ENCODE peak calls at places on chromosomes 12 and 14, in four cellular contexts. One of them, this sample, is unnamed.

GRCh38 chr12:93895096-93895460 is 217.9 kb downstream of the CRADD start:
- DNase-seq in astrocyte: no peak
- DNase-seq in fibroblast of lung: no peak
- DNase-seq in WTC11: no peak
- DNase-seq in this sample: no peak

GRCh38 chr12:85000766-85001165 is 35.3 kb downstream of the TSPAN19 start:
- DNase-seq in astrocyte: no peak
- DNase-seq in fibroblast of lung: no peak
- DNase-seq in WTC11: no peak
- DNase-seq in this sample: no peak

GRCh38 chr14:72662213-72662612 is 231.7 kb downstream of the DPF3 start:
- DNase-seq in astrocyte: no peak
- DNase-seq in fibroblast of lung: no peak
- DNase-seq in WTC11: no peak
- DNase-seq in this sample: no peak

GRCh38 chr14:52455291-52456088 is 96.8 kb downstream of the TXNDC16 start:
- DNase-seq in astrocyte: peak
- DNase-seq in fibroblast of lung: peak
- DNase-seq in WTC11: no peak
- DNase-seq in this sample: no peak

GRCh38 chr14:30608533-30609006 is 13.5 kb upstream of the SCFD1 start:
- DNase-seq in astrocyte: peak
- DNase-seq in fibroblast of lung: peak
- DNase-seq in WTC11: no peak
- DNase-seq in this sample: no peak

GRCh38 chr12:119802472-119802871 is 74.6 kb downstream of the CIT start:
- DNase-seq in astrocyte: peak
- DNase-seq in fibroblast of lung: peak
- DNase-seq in WTC11: no peak
- DNase-seq in this sample: no peak

GRCh38 chr14:88245321-88245720 is 77.7 kb downstream of the KCNK10 start:
- DNase-seq in astrocyte: no peak
- DNase-seq in fibroblast of lung: no peak
- DNase-seq in WTC11: no peak
- DNase-seq in this sample: peak

GRCh38 chr12:55925870-55926737 is 1.6 kb downstream of the PYM1 start:
- DNase-seq in astrocyte: no peak
- DNase-seq in fibroblast of lung: no peak
- DNase-seq in WTC11: no peak
- DNase-seq in this sample: no peak

GRCh38 chr12:12439636-12440035 is 82.8 kb downstream of the BORCS5 start:
- DNase-seq in astrocyte: peak
- DNase-seq in fibroblast of lung: peak
- DNase-seq in WTC11: no peak
- DNase-seq in this sample: no peak

GRCh38 chr14:72476657-72477499 is 417.0 kb downstream of the DPF3 start:
- DNase-seq in astrocyte: peak
- DNase-seq in fibroblast of lung: peak
- DNase-seq in WTC11: no peak
- DNase-seq in this sample: no peak

GRCh38 chr12:124663771-124664366 is 96.5 kb upstream of the NCOR2 start:
- DNase-seq in astrocyte: no peak
- DNase-seq in fibroblast of lung: peak
- DNase-seq in WTC11: no peak
- DNase-seq in this sample: no peak

GRCh38 chr12:119843100-119843499 is 34.0 kb downstream of the CIT start:
- DNase-seq in astrocyte: peak
- DNase-seq in fibroblast of lung: peak
- DNase-seq in WTC11: no peak
- DNase-seq in this sample: no peak

GRCh38 chr14:91835920-91836843 is 31.2 kb downstream of the TC2N start:
- DNase-seq in astrocyte: no peak
- DNase-seq in fibroblast of lung: no peak
- DNase-seq in WTC11: peak
- DNase-seq in this sample: peak

DNA sequence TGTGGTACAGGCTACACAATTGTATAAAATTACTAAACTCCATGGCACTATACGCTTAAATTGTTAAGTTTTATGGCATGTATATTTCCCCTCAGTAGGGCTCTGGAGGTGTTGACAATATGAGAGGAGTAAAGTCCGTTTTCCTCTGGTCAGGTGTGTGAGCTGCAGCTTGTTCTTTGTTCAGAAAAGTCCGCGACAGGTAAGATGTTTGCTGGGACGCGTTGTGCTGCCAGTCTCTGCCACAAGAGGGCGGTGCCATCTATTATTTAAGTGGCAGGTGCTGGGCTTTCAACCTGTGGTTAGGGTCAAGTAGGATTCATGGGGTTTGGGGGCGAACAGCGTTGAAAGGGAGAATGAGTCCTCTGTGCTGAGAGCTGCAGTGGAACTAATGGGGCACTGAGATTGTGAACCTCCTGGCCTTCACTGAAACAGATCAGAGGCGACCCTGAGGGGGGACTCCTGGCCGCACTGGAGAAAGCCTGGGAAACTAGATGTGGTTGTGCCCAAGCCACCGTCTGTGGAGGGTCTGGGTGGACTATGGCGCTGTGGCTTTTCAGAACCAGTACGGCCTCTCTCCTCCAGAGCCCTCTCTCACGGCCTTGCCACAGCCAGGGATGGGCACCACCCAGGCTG is 179.0 kb downstream of the SLC15A4 start:
- DNase-seq in astrocyte: no peak
- DNase-seq in fibroblast of lung: no peak
- DNase-seq in WTC11: peak
- DNase-seq in this sample: peak
- TF ChIP-seq CTCF in astrocyte: peak
- TF ChIP-seq CTCF in fibroblast of lung: no peak
- TF ChIP-seq CTCF in WTC11: peak
- TF ChIP-seq CTCF in this sample: peak

GRCh38 chr14:106564058-106564643 is 1037.8 kb downstream of the TMEM121 start:
- DNase-seq in astrocyte: no peak
- DNase-seq in fibroblast of lung: no peak
- DNase-seq in WTC11: no peak
- DNase-seq in this sample: no peak
- TF ChIP-seq CTCF in astrocyte: no peak
- TF ChIP-seq CTCF in fibroblast of lung: no peak
- TF ChIP-seq CTCF in WTC11: no peak
- TF ChIP-seq CTCF in this sample: no peak

GRCh38 chr14:32209471-32209870 is 6.4 kb upstream of the RNU6-8 start:
- DNase-seq in astrocyte: no peak
- DNase-seq in fibroblast of lung: no peak
- DNase-seq in WTC11: no peak
- DNase-seq in this sample: no peak
- TF ChIP-seq CTCF in astrocyte: no peak
- TF ChIP-seq CTCF in fibroblast of lung: no peak
- TF ChIP-seq CTCF in WTC11: no peak
- TF ChIP-seq CTCF in this sample: no peak

DNA sequence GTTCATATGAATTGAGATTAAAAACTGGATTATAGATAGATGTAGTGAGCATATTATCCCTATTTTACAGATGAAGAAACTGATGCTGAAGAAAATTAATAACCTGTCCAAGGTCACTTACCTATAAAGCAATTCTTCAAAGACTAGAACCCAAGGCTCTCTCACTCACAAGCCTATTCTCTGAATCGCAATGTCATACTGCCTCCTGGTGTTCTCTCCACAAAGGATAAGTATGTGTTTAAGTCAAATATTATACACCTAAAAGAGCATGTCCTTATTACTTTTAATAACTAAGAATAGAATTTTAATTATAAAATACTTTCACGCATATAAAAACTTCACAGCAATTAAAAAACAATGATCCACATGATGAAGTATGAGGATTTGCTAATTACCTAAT is 721.3 kb upstream of the USP15 start:
- DNase-seq in astrocyte: no peak
- DNase-seq in fibroblast of lung: no peak
- DNase-seq in WTC11: peak
- DNase-seq in this sample: no peak
- TF ChIP-seq CTCF in astrocyte: peak
- TF ChIP-seq CTCF in fibroblast of lung: no peak
- TF ChIP-seq CTCF in WTC11: peak
- TF ChIP-seq CTCF in this sample: no peak

GRCh38 chr12:6234214-6234613 is 34.0 kb downstream of the CD9 start:
- DNase-seq in astrocyte: peak
- DNase-seq in fibroblast of lung: no peak
- DNase-seq in WTC11: no peak
- DNase-seq in this sample: no peak

GRCh38 chr12:6231359-6232268 is 31.4 kb downstream of the CD9 start:
- DNase-seq in astrocyte: no peak
- DNase-seq in fibroblast of lung: peak
- DNase-seq in WTC11: no peak
- DNase-seq in this sample: no peak

GRCh38 chr12:6234906-6235305 is 34.7 kb downstream of the CD9 start:
- DNase-seq in astrocyte: no peak
- DNase-seq in fibroblast of lung: no peak
- DNase-seq in WTC11: no peak
- DNase-seq in this sample: no peak

GRCh38 chr12:6235499-6235898 is 35.3 kb downstream of the CD9 start:
- DNase-seq in astrocyte: no peak
- DNase-seq in fibroblast of lung: no peak
- DNase-seq in WTC11: no peak
- DNase-seq in this sample: peak

GRCh38 chr12:6233121-6233971 is 33.1 kb downstream of the CD9 start:
- DNase-seq in astrocyte: no peak
- DNase-seq in fibroblast of lung: no peak
- DNase-seq in WTC11: no peak
- DNase-seq in this sample: no peak
- TF ChIP-seq CTCF in astrocyte: no peak
- TF ChIP-seq CTCF in fibroblast of lung: no peak
- TF ChIP-seq CTCF in WTC11: no peak
- TF ChIP-seq CTCF in this sample: no peak

GRCh38 chr14:25833341-25834121 is 764.3 kb downstream of the NOVA1 start:
- DNase-seq in astrocyte: peak
- DNase-seq in fibroblast of lung: peak
- DNase-seq in WTC11: peak
- DNase-seq in this sample: peak
- TF ChIP-seq CTCF in astrocyte: peak
- TF ChIP-seq CTCF in fibroblast of lung: peak
- TF ChIP-seq CTCF in WTC11: peak
- TF ChIP-seq CTCF in this sample: peak

DNA sequence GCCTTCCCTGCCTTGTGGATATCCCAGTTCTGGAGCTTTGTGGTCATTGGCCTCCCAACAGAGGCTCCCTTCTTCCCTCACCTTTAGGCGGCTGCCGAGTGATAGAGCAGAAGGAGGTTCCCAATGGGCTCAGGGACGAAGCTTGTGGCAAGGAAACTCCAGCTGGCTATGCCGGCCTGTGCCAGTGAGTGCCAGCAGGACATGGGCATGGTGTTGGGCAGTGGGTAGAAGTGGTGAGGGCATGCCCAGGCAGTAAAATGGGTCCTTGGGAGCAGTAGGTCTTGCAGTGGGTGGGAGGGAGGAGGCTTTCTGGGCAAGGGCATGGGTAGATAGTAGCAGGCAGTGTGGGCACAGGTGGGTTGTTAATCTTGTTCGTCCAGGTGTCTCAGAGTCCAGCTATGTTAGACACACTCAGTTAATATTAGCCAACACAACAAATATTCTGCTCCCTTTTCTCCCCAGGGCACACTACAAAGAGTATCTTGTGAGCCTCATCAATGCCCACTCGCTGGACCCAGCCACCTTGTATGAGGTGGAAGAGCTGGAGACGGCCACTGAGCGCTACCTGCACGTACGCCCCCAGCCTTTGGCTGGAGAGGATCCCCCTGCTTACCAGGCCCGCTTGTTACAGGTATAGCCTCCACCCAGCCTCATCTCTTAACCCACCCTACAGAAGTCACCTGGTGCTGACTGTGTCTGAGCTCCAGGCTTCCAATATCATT is 1.1 kb upstream of the IRF9 start:
- DNase-seq in astrocyte: no peak
- DNase-seq in fibroblast of lung: no peak
- DNase-seq in WTC11: no peak
- DNase-seq in this sample: no peak
- TF ChIP-seq CTCF in astrocyte: no peak
- TF ChIP-seq CTCF in fibroblast of lung: no peak
- TF ChIP-seq CTCF in WTC11: no peak
- TF ChIP-seq CTCF in this sample: no peak

DNA sequence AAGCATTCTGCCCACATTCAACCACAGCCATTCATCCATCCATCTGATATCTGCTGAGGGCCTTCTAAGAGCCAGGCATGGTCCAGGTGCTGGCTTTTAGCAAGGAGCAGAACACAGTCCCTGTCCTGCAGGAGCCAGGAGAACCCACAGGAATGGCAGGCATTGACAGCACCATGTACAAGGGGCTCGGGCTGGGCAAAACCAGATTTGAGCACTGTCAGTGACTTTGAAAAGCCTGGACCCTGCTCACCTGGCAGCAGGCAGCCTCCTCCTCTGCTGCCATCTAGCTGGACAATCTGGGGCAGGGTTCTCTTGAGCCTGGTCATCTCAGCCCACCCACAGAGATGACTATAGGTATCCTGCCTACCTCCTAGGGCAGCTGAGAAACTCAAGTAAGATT is 136.9 kb downstream of the ZFP36L1 start:
- DNase-seq in astrocyte: no peak
- DNase-seq in fibroblast of lung: no peak
- DNase-seq in WTC11: no peak
- DNase-seq in this sample: no peak
- TF ChIP-seq CTCF in astrocyte: no peak
- TF ChIP-seq CTCF in fibroblast of lung: no peak
- TF ChIP-seq CTCF in WTC11: no peak
- TF ChIP-seq CTCF in this sample: no peak

DNA sequence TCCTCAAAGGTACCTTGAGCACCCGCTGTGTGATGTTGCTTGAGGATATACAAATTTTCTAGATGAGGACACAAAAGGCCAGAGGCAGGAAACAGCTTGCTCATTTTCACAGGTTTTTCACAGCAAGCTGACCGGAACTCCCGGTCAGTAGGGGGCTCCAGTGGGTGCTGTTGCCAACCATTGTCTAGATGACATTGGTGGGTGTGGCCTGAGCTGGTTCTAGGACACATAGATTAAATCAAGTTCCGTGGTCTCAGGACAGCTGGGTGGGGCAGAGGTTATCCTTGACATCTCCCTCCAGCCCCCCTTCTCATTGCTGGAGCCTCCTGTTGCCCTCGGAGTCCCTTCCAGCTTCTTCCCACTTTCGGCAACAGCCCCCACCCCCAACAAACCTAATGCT is 153.6 kb upstream of the FKBP4 start:
- DNase-seq in astrocyte: peak
- DNase-seq in fibroblast of lung: peak
- DNase-seq in WTC11: peak
- DNase-seq in this sample: no peak
- TF ChIP-seq CTCF in astrocyte: peak
- TF ChIP-seq CTCF in fibroblast of lung: peak
- TF ChIP-seq CTCF in WTC11: no peak
- TF ChIP-seq CTCF in this sample: no peak

DNA sequence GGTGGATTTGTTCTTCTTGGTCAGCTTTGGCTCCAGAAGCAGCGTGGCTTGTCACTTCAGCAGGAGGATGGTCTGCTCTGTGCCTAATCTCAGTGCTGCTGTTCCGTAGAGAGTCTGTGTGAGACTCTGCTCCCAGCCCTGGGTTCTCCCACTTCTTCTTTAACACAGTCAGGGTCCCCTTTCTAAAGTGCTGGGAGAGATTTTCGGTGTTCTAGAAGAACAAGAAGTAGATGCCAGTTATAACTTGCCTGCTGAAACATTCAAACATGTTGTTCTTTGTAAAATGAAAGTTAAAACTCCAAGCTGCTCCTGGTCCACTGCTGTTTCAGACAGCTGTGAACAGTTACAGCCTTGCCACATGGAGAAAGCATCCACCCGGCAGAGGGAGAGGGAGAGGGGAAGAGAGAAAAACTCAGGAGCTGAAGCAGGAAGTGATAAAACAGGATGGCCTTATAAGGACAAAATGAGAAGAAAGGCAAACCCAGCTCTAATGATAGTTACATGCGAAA is 55.2 kb upstream of the CERS5 start:
- DNase-seq in astrocyte: peak
- DNase-seq in fibroblast of lung: peak
- DNase-seq in WTC11: peak
- DNase-seq in this sample: peak
- TF ChIP-seq CTCF in astrocyte: peak
- TF ChIP-seq CTCF in fibroblast of lung: peak
- TF ChIP-seq CTCF in WTC11: no peak
- TF ChIP-seq CTCF in this sample: no peak